ENCODE peak calls at places on chromosomes 6 and 20, in five cellular contexts. P is astrocyte of the spinal cord, W is A549, H is DND-41, B is stomach. A is an unnamed sample.
A peak's percentile ranks its signal among the peaks of the same experiment; 100 is the strongest.

GRCh38 chr6:15498640-15499039 is 164.2 kb downstream of the DTNBP1 start:
- DNase-seq in B (no peak), P (no peak), W (no peak), H (no peak), A (no peak)

GRCh38 chr20:33328157-33328556 is 45.1 kb downstream of the BPIFB1 start:
- DNase-seq in H (no peak), P (no peak), B (no peak), W (no peak), A (no peak)

GRCh38 chr20:2771631-2772080 is 28.8 kb downstream of the CPXM1 start:
- DNase-seq in H (no peak), P (no peak), W (no peak), B (no peak), A (peak; percentile 6)

GRCh38 chr6:128598561-128598960 is 78.2 kb upstream of the PTPRK start:
- DNase-seq in H (no peak), P (no peak), W (no peak), B (no peak), A (peak; percentile 29)

GRCh38 chr6:57262901-57263694 is 41.0 kb upstream of the RAB23 start:
- DNase-seq in B (no peak), W (no peak), H (no peak), P (peak; percentile 98), A (no peak)

GRCh38 chr20:63682384-63683139 is 13.9 kb upstream of the TNFRSF6B start:
- DNase-seq in W (peak; percentile 87), B (peak; percentile 68), H (no peak), P (peak; percentile 96), A (no peak)

GRCh38 chr20:62818592-62819493 is 2.0 kb downstream of the COL9A3 start:
- DNase-seq in P (peak; percentile 36), H (no peak), W (no peak), B (peak; percentile 81), A (no peak)

GRCh38 chr20:10074513-10074912 is 39.7 kb downstream of the ANKEF1 start:
- DNase-seq in H (no peak), P (peak; percentile 88), W (peak; percentile 75), B (no peak), A (no peak)

GRCh38 chr20:40945754-40946451 is 82.7 kb upstream of the TOP1 start:
- DNase-seq in B (peak; percentile 48), P (peak; percentile 63), H (peak; percentile 81), W (peak; percentile 40), A (peak; percentile 64)

GRCh38 chr20:32958574-32958973 is 45.7 kb downstream of the SUN5 start:
- DNase-seq in H (no peak), P (no peak), W (no peak), B (no peak), A (no peak)

GRCh38 chr20:35601021-35601973 is 14.3 kb upstream of the SPAG4 start:
- DNase-seq in H (no peak), W (peak; percentile 76), P (peak; percentile 73), B (peak; percentile 83), A (peak; percentile 22)

GRCh38 chr6:97322226-97322625 is 39.2 kb upstream of the MMS22L start:
- DNase-seq in H (no peak), B (no peak), W (no peak), P (no peak), A (no peak)

GRCh38 chr6:32847004-32847403 is 3.2 kb upstream of the PSMB8 start:
- DNase-seq in P (no peak), B (no peak), H (no peak), W (no peak), A (no peak)

GRCh38 chr6:38349795-38350194 is 289.9 kb downstream of the BTBD9 start:
- DNase-seq in B (no peak), H (no peak), P (peak; percentile 80), W (no peak), A (no peak)

GRCh38 chr6:10513544-10513943 is 7.6 kb upstream of the GCNT2 start:
- DNase-seq in P (no peak), W (no peak), B (no peak), H (no peak), A (no peak)

GRCh38 chr6:11918021-11918738 is 93.9 kb upstream of the HIVEP1 start:
- DNase-seq in B (no peak), W (no peak), P (peak; percentile 88), H (no peak), A (no peak)
- H3K4me3 ChIP-seq in B (no peak overlapping the region), W (no peak overlapping the region), P (no peak overlapping the region), H (no peak overlapping the region), A (no peak overlapping the region)

GRCh38 chr20:47508228-47508752 is 6.6 kb downstream of the NCOA3 start:
- DNase-seq in P (no peak), B (no peak), H (no peak), W (no peak), A (peak; percentile 38)

GRCh38 chr20:47506850-47507249 is 5.2 kb downstream of the NCOA3 start:
- DNase-seq in B (no peak), P (no peak), H (no peak), W (no peak), A (no peak)

GRCh38 chr20:47509104-47509661 is 7.5 kb downstream of the NCOA3 start:
- DNase-seq in W (no peak), P (no peak), H (no peak), B (no peak), A (no peak)

GRCh38 chr20:47503685-47504084 is 2.0 kb downstream of the NCOA3 start:
- DNase-seq in B (no peak), H (no peak), W (no peak), P (no peak), A (no peak)

DNA sequence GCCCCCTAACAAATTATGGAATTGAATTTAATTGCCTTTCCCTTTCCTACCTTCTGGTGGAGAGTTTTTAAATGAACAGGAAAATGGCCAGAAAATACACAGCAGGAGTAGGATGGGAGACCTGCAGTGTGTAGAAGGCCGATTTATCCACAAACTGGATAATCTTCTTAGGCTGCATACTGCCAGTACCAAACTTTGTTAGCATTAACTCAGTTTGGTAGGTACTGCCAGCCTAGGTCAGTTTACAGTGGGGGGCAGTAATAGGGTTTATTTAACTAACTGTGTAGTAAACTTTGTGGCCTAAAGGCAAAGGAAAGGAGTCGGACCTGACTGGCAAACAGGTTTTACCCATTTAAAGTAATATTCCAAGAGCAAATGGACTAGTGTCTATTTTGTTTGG is 4.6 kb downstream of the NCOA3 start:
- DNase-seq in W (no peak), P (no peak), H (no peak), B (no peak), A (no peak)
- H3K4me3 ChIP-seq in W (peak overlapping the region; percentile 19), P (no peak overlapping the region), H (no peak overlapping the region), B (no peak overlapping the region), A (no peak overlapping the region)

GRCh38 chr6:7050911-7051779 is 56.6 kb upstream of the RREB1 start:
- DNase-seq in B (peak; percentile 75), H (no peak), W (no peak), P (peak; percentile 84), A (no peak)

GRCh38 chr6:7050099-7050498 is 57.7 kb upstream of the RREB1 start:
- DNase-seq in B (no peak), W (no peak), H (no peak), P (no peak), A (no peak)

GRCh38 chr6:7051780-7052440 is 55.9 kb upstream of the RREB1 start:
- DNase-seq in P (peak; percentile 37), B (peak; percentile 65), H (peak; percentile 83), W (no peak), A (peak; percentile 60)

GRCh38 chr6:7052441-7052936 is 55.3 kb upstream of the RREB1 start:
- DNase-seq in W (no peak), H (peak; percentile 74), B (peak; percentile 36), P (peak; percentile 88), A (no peak)

DNA sequence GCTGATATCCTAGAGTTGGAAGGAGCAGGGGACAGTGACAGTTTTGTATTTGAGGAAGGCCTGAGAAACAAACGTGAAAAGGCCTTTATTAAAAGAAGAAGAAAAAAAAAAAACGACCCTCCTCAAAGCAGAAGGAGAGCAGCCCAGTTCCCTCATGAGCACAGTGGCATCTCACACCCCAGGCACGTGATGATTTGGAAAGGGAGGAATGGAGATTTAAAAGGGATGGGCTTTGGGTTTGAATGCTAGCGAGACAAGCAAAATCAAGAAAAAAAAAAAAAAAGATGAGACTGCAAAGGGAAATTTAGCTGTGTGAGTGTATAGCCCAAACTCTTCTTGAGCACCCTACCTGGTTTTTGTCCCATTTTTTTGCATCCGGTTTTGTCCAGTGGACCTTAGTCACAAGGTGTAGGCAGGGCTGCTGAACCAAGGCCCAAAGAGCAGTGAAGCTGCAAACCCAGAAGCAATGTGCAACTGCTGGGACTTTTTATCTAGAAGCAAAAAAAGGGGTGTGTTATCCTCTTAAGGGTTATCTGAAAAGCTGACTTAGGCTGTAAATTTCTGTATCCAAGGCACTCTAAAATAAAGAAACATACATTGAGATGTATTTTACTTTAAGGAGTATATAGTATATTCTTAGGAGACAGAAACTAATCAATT is 54.5 kb upstream of the RREB1 start:
- DNase-seq in H (no peak), P (no peak), W (no peak), B (no peak), A (no peak)
- H3K4me3 ChIP-seq in H (no peak overlapping the region), P (no peak overlapping the region), W (no peak overlapping the region), B (peak overlapping the region; percentile 72), A (no peak overlapping the region)

GRCh38 chr20:19453781-19454310 is 241.4 kb downstream of the SLC24A3 start:
- DNase-seq in W (no peak), B (no peak), P (no peak), H (no peak), A (no peak)
- H3K4me3 ChIP-seq in W (no peak overlapping the region), B (no peak overlapping the region), P (no peak overlapping the region), H (no peak overlapping the region), A (no peak overlapping the region)

DNA sequence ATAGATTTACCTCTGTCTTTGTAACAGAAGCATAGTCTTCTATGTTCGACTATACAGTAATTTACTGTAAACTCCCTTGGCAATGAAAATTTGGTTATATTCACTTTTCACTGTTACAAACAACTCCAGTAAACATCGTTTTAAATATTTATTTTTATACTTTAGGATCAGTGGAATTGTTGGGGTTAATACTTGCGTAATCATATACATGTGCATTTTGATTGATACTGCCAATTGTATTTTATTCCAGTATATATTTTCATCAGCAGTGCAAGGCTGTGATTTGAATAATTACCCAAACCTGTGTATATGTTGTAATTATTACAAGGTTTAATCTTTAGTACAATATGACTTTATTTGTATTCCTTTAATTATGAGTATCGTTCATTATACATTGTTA is 255.7 kb downstream of the ARID1B start:
- DNase-seq in B (no peak), W (no peak), P (no peak), H (no peak), A (no peak)
- H3K4me3 ChIP-seq in B (peak overlapping the region; percentile 34), W (no peak overlapping the region), P (no peak overlapping the region), H (peak overlapping the region; percentile 57), A (no peak overlapping the region)

DNA sequence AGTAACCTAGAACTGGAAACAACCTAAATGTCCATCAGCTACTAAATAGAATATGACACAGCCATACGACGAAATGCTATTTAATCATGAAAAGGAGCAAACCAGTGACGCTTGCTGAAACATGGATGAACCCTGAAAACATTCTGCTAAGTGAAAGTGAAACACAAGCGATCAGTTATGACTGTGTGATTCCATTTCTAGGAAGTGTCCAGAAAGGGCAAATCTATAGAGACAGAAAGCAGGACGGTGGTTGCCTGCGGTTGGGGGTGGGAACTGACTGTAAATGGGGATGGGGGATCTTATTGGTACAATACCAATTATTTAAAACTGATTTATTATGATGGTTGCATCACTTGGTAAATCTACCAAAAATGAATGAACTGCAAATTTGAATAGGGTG is 126.8 kb downstream of the IPCEF1 start:
- DNase-seq in B (no peak), P (no peak), H (peak; percentile 60), W (no peak), A (no peak)
- H3K4me3 ChIP-seq in B (no peak overlapping the region), P (no peak overlapping the region), H (no peak overlapping the region), W (no peak overlapping the region), A (no peak overlapping the region)

A was measured in Jurkat, Clone E6-1.